ENCODE peak calls at places on chromosomes 6 and 20, in six cellular contexts. S is activated B cell treated with CpG ODN at 0.5 μM for 24 hours, U is tibial artery, K is mesothelial cell of epicardium, B is PC-3, N is heart left ventricle. F is an unnamed sample.

GRCh38 chr6:20746024-20746423 is 211.8 kb downstream of the CDKAL1 start:
- DNase-seq in U (no peak), K (no peak), N (no peak), B (peak; percentile 37), S (no peak), F (no peak)

GRCh38 chr20:53757472-53757913 is 163.9 kb upstream of the ZNF217 start:
- DNase-seq in K (no peak), U (no peak), N (no peak), S (no peak), B (peak; percentile 85), F (no peak)

GRCh38 chr6:120108061-120108795 is 758.7 kb upstream of the MAN1A1 start:
- DNase-seq in K (no peak), S (no peak), N (no peak), U (no peak), B (peak; percentile 41), F (no peak)

GRCh38 chr6:30880563-30881252 is 3.6 kb upstream of the DDR1 start:
- DNase-seq in K (no peak), U (no peak), B (no peak), N (no peak), S (no peak), F (no peak)

GRCh38 chr6:52724041-52724405 is 39.3 kb downstream of the GSTA2 start:
- DNase-seq in N (no peak), B (no peak), S (no peak), K (no peak), U (peak; percentile 37), F (no peak)

GRCh38 chr20:49186535-49187329 is 1.4 kb downstream of the STAU1 start:
- DNase-seq in B (peak; percentile 76), S (no peak), N (peak; percentile 32), K (no peak), U (peak; percentile 66), F (no peak)

GRCh38 chr20:22312744-22313346 is 271.5 kb downstream of the FOXA2 start:
- DNase-seq in U (no peak), B (peak; percentile 66), N (no peak), S (no peak), K (no peak), F (peak; percentile 16)

GRCh38 chr6:12709116-12709515 is 7.5 kb upstream of the PHACTR1 start:
- DNase-seq in K (no peak), B (no peak), N (no peak), U (no peak), S (no peak), F (no peak)

GRCh38 chr20:62523473-62524203 is 47.8 kb upstream of the GATA5 start:
- DNase-seq in N (no peak), K (no peak), S (no peak), U (no peak), B (peak; percentile 67), F (no peak)

GRCh38 chr6:44701637-44702101 is 314.2 kb downstream of the CDC5L start:
- DNase-seq in K (no peak), U (no peak), S (no peak), N (peak; percentile 30), B (no peak), F (no peak)

DNA sequence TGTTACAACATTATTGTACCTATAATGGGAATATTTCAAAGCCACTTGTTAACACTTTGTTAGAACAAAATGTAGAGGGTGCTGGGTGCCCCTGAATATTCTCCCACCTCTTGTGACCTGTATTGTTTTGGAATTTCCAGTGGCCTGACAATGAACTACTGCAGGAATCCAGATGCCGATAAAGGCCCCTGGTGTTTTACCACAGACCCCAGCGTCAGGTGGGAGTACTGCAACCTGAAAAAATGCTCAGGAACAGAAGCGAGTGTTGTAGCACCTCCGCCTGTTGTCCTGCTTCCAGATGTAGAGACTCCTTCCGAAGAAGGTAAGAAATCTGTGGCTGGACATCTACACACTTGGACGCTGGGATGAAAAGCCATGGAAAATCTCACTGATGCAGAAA is 28.9 kb downstream of the PLG start:
- DNase-seq in U (no peak), N (no peak), B (peak; percentile 25), S (no peak), K (no peak), F (no peak)
- TF ChIP-seq CTCF in U (no peak), N (no peak), B (peak; percentile 32), S (no peak), K (peak; percentile 62), F (peak; percentile 55)

GRCh38 chr6:151240036-151240685 is 394 bp downstream of the AKAP12 start:
- DNase-seq in B (peak; percentile 43), S (peak; percentile 18), K (peak; percentile 87), N (peak; percentile 82), U (peak; percentile 91), F (peak; percentile 40)
- TF ChIP-seq CTCF in B (no peak), S (no peak), K (no peak), N (peak; percentile 24), U (no peak), F (no peak)

DNA sequence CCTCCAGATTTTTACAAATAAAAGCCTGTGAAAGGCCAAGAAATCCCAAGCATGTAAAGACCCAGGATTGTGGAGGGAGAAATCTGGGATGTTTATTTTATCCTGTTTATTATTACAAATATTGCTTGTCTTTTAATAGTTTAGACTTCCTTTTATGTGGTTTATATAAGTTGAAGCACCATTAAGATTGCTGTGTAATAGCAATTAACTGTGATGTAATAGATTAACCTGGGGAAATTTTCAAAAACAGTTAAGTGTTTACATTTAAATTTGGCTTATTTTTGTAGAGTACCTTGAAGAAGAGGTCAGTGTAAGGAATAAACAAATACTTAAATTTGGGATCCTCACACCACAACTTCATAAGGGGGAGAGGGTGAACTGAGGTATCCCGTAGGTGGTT is 27.0 kb downstream of the VAPB start:
- DNase-seq in K (no peak), N (no peak), B (no peak), S (no peak), U (no peak), F (no peak)
- TF ChIP-seq CTCF in K (no peak), N (no peak), B (no peak), S (no peak), U (no peak), F (no peak)

DNA sequence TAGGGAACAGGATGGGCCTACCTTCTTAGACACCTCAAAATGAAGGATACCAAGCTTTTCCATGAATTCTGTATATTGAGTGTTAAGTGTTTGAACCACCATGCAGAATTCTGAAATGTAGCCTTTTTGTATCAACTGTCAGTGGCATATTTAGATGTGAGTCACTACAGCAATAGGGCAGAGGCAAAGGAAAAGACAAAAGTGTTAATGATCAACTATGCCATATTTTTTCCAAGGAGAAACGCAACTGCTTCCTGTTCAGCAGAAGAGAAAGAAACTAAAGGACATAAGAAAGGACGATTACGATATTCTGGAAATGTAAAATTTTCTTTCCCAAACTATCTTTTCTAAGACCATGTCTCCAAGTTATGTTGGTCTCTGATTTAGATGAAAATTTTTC is 104.6 kb upstream of the RSPO3 start:
- DNase-seq in N (no peak), S (no peak), U (no peak), K (no peak), B (no peak), F (no peak)
- TF ChIP-seq CTCF in N (no peak), S (no peak), U (no peak), K (no peak), B (no peak), F (no peak)

F was measured in progenitor cell of endocrine pancreas.